ENCODE peak calls at places on chromosomes 2 and 18, in eight cellular contexts. X is kidney, Y is tibial artery, S is A549, P is MM.1S, W is GM23338, N is HL-60, K is K562. A is an unnamed sample.

GRCh38 chr2:109402180-109402579 is 211.6 kb downstream of the SEPTIN10 start:
- DNase-seq in X (no peak), Y (no peak), S (no peak), P (no peak), W (no peak), N (no peak), K (no peak), A (no peak)

GRCh38 chr2:216257089-216257488 is 115.2 kb downstream of the MARCHF4 start:
- DNase-seq in X (no peak), Y (no peak), S (no peak), P (no peak), W (no peak), N (no peak), K (no peak), A (no peak)

GRCh38 chr18:2602844-2603243 is 31.5 kb downstream of the NDC80 start:
- DNase-seq in X (no peak), Y (no peak), S (no peak), P (no peak), W (no peak), N (no peak), K (no peak), A (no peak)

GRCh38 chr2:74544634-74545033 is 9.1 kb downstream of the LOXL3 start:
- DNase-seq in X (no peak), Y (no peak), S (no peak), P (no peak), W (no peak), N (no peak), K (peak), A (no peak)

GRCh38 chr2:122072666-122073065 is 317.2 kb downstream of the TSN start:
- DNase-seq in X (no peak), Y (no peak), S (no peak), P (no peak), W (no peak), N (no peak), K (no peak), A (no peak)

GRCh38 chr2:224252601-224253000 is 149.3 kb downstream of the FAM124B start:
- DNase-seq in X (no peak), Y (no peak), S (no peak), P (no peak), W (no peak), N (no peak), K (no peak), A (no peak)

GRCh38 chr2:199596549-199596948 is 138.8 kb upstream of the SATB2 start:
- DNase-seq in X (no peak), Y (no peak), S (peak), P (peak), W (peak), N (no peak), K (peak), A (no peak)

GRCh38 chr2:196980498-196980897 is 54.0 kb upstream of the PGAP1 start:
- DNase-seq in X (no peak), Y (no peak), S (no peak), P (no peak), W (no peak), N (no peak), K (no peak), A (no peak)

GRCh38 chr2:201377218-201377617 is 20.1 kb upstream of the FLACC1 start:
- DNase-seq in X (no peak), Y (no peak), S (no peak), P (no peak), W (no peak), N (no peak), K (no peak), A (no peak)

GRCh38 chr2:80256396-80257167 is 48.0 kb downstream of the LRRTM1 start:
- DNase-seq in X (no peak), Y (no peak), S (no peak), P (no peak), W (peak), N (no peak), K (peak), A (no peak)

GRCh38 chr18:11368020-11368419 is 218.7 kb upstream of the PIEZO2 start:
- DNase-seq in X (no peak), Y (no peak), S (no peak), P (no peak), W (no peak), N (no peak), K (no peak), A (no peak)

GRCh38 chr18:3248670-3249359 is 1.2 kb downstream of the MYL12A start:
- DNase-seq in X (no peak), Y (no peak), S (no peak), P (peak), W (no peak), N (peak), K (peak), A (peak)

GRCh38 chr2:73776381-73776780 is 3.5 kb downstream of the DUSP11 start:
- DNase-seq in X (no peak), Y (no peak), S (no peak), P (no peak), W (no peak), N (no peak), K (no peak), A (no peak)

GRCh38 chr2:212974692-212975091 is 176.7 kb downstream of the IKZF2 start:
- DNase-seq in X (no peak), Y (no peak), S (no peak), P (no peak), W (no peak), N (no peak), K (no peak), A (no peak)

GRCh38 chr2:28649481-28650260 is 102.0 kb upstream of the PPP1CB start:
- DNase-seq in X (no peak), Y (no peak), S (no peak), P (no peak), W (no peak), N (no peak), K (no peak), A (no peak)

GRCh38 chr2:233936089-233936488 is 18.9 kb downstream of the TRPM8 start:
- DNase-seq in X (no peak), Y (no peak), S (no peak), P (no peak), W (no peak), N (no peak), K (no peak), A (no peak)

GRCh38 chr2:100820346-100821254 is 661 bp downstream of the NPAS2 start:
- DNase-seq in X (peak), Y (no peak), S (no peak), P (no peak), W (peak), N (no peak), K (no peak), A (no peak)

GRCh38 chr18:44393406-44393805 is 287.3 kb upstream of the SETBP1 start:
- DNase-seq in X (no peak), Y (no peak), S (no peak), P (no peak), W (peak), N (no peak), K (no peak), A (no peak)

GRCh38 chr18:62778976-62779869 is 63.9 kb downstream of the PHLPP1 start:
- DNase-seq in X (no peak), Y (no peak), S (no peak), P (no peak), W (peak), N (no peak), K (peak), A (no peak)

GRCh38 chr2:121754851-121755236 is 607 bp upstream of the TSN start:
- DNase-seq in X (no peak), Y (no peak), S (no peak), P (no peak), W (no peak), N (no peak), K (no peak), A (no peak)

GRCh38 chr18:1513519-1513918 is 608.8 kb downstream of the ADCYAP1 start:
- DNase-seq in X (no peak), Y (no peak), S (no peak), P (no peak), W (no peak), N (no peak), K (peak), A (no peak)

GRCh38 chr2:57597940-57598339 is 448.7 kb upstream of the VRK2 start:
- DNase-seq in X (no peak), Y (no peak), S (no peak), P (no peak), W (no peak), N (no peak), K (no peak), A (no peak)

GRCh38 chr2:178233428-178233827 is 39.1 kb downstream of the OSBPL6 start:
- DNase-seq in X (no peak), Y (no peak), S (no peak), P (no peak), W (no peak), N (no peak), K (no peak), A (no peak)

GRCh38 chr2:105396254-105397024 is 2.4 kb downstream of the FHL2 start:
- DNase-seq in X (no peak), Y (peak), S (peak), P (no peak), W (no peak), N (no peak), K (peak), A (peak)

GRCh38 chr2:241035142-241035817 is 36.9 kb downstream of the SNED1 start:
- DNase-seq in X (peak), Y (no peak), S (no peak), P (no peak), W (peak), N (no peak), K (no peak), A (no peak)

GRCh38 chr2:60808330-60808801 is 52.3 kb downstream of the PAPOLG start:
- DNase-seq in X (no peak), Y (no peak), S (no peak), P (no peak), W (peak), N (no peak), K (peak), A (no peak)

GRCh38 chr2:8574196-8575010 is 107.5 kb upstream of the ID2 start:
- DNase-seq in X (no peak), Y (no peak), S (no peak), P (no peak), W (no peak), N (no peak), K (no peak), A (no peak)

GRCh38 chr2:13260401-13260800 is 543.7 kb downstream of the TRIB2 start:
- DNase-seq in X (no peak), Y (no peak), S (no peak), P (no peak), W (peak), N (no peak), K (no peak), A (no peak)

GRCh38 chr2:235050992-235051351 is 99.2 kb downstream of the SH3BP4 start:
- DNase-seq in X (peak), Y (peak), S (no peak), P (no peak), W (no peak), N (no peak), K (peak), A (peak)
- H3K27ac ChIP-seq in X (peak), Y (peak), S (no peak), P (no peak), W (no peak), N (no peak), K (no peak), A (no peak)

GRCh38 chr2:236573066-236573929 is 3.7 kb downstream of the ACKR3 start:
- DNase-seq in X (no peak), Y (no peak), S (no peak), P (no peak), W (no peak), N (no peak), K (no peak), A (no peak)
- H3K27ac ChIP-seq in X (no peak), Y (peak), S (no peak), P (no peak), W (no peak), N (no peak), K (no peak), A (no peak)

DNA sequence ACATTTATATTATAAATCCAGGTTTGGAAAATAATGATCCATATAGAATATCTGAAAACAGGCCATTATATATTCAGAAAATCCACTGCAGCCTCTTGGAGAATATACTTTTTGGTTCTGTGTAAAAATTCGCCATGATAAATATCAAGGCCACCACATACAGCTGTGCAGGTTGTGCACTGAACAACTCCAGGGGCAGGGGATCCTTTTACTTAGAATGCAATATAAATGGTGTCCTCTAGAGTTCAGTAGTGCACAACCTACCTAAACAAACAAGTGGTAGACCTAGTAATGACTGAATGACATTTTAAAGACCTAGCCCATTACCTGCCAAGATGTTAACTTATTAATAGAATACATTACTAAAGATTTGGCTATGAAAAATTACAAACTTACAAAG is 22.4 kb downstream of the MOGAT1 start:
- DNase-seq in X (no peak), Y (no peak), S (peak), P (peak), W (peak), N (no peak), K (no peak), A (no peak)
- H3K27ac ChIP-seq in X (no peak), Y (no peak), S (no peak), P (no peak), W (no peak), N (no peak), K (no peak), A (no peak)

GRCh38 chr2:18412980-18413793 is 147.3 kb downstream of the RDH14 start:
- DNase-seq in X (no peak), Y (no peak), S (no peak), P (no peak), W (no peak), N (no peak), K (no peak), A (no peak)
- H3K27ac ChIP-seq in X (no peak), Y (no peak), S (peak), P (no peak), W (no peak), N (no peak), K (no peak), A (no peak)

DNA sequence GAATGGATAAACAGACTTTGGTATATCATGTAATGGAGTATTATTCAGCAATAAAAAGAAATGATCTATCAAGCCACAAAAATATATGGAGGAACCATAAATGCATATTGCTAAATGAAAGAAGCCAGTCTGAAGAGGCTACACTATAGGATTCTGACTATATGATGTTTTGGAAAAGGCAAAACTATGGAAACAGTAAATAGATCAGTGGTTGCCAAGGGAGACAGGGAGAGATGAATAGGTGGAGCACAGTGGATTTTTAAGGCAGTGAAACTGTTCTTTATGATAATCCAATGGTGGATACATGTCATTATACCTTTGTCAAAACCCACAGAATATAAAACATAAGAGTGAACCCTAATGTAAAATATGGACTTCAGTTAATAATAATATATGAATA is 41.0 kb upstream of the SLC30A6 start:
- DNase-seq in X (no peak), Y (no peak), S (no peak), P (no peak), W (no peak), N (no peak), K (no peak), A (no peak)
- H3K27ac ChIP-seq in X (no peak), Y (no peak), S (no peak), P (no peak), W (no peak), N (no peak), K (no peak), A (no peak)

DNA sequence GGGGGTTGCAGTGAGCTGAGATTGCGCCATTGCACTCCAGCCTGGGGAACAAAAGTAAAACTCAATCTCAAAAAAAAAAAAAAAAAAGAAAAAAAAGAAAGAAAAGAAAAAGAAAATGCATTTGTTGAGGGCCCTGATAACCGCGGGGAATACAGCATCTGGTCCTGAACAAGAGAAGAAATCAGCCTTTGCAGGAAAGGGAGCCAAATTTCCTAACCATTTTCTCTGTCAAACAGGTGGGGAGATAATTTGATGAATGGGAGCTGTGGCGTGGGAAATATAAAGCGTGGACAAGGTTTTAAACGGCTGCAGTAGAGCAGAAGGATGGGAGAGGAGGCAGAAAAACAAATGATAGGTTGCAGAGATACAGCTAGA is 864 bp downstream of the E2F6 start:
- DNase-seq in X (no peak), Y (no peak), S (no peak), P (no peak), W (no peak), N (no peak), K (no peak), A (no peak)
- H3K27ac ChIP-seq in X (no peak), Y (peak), S (peak), P (no peak), W (no peak), N (no peak), K (peak), A (peak)

GRCh38 chr2:190162851-190163250 is 100.3 kb upstream of the MSTN start:
- DNase-seq in X (no peak), Y (no peak), S (no peak), P (no peak), W (no peak), N (no peak), K (no peak), A (no peak)

GRCh38 chr2:190156750-190157277 is 94.3 kb upstream of the MSTN start:
- DNase-seq in X (no peak), Y (no peak), S (no peak), P (no peak), W (no peak), N (no peak), K (no peak), A (no peak)

GRCh38 chr2:190158798-190159434 is 96.4 kb upstream of the MSTN start:
- DNase-seq in X (no peak), Y (no peak), S (no peak), P (no peak), W (peak), N (no peak), K (no peak), A (no peak)

GRCh38 chr2:190159453-190159852 is 96.9 kb upstream of the MSTN start:
- DNase-seq in X (no peak), Y (peak), S (no peak), P (no peak), W (no peak), N (no peak), K (no peak), A (no peak)
- H3K27ac ChIP-seq in X (no peak), Y (no peak), S (no peak), P (no peak), W (no peak), N (no peak), K (no peak), A (peak)

GRCh38 chr2:11367170-11367569 is 22.7 kb upstream of the ROCK2 start:
- DNase-seq in X (no peak), Y (no peak), S (no peak), P (no peak), W (no peak), N (no peak), K (no peak), A (no peak)
- H3K27ac ChIP-seq in X (no peak), Y (no peak), S (no peak), P (no peak), W (no peak), N (no peak), K (no peak), A (peak)

GRCh38 chr2:24926602-24927252 is 6.7 kb upstream of the ADCY3 start:
- DNase-seq in X (peak), Y (peak), S (no peak), P (no peak), W (peak), N (no peak), K (no peak), A (peak)

GRCh38 chr2:24925815-24926214 is 5.8 kb upstream of the ADCY3 start:
- DNase-seq in X (no peak), Y (no peak), S (no peak), P (no peak), W (no peak), N (no peak), K (no peak), A (no peak)

GRCh38 chr2:24928036-24928435 is 8.0 kb upstream of the ADCY3 start:
- DNase-seq in X (no peak), Y (no peak), S (no peak), P (no peak), W (no peak), N (no peak), K (no peak), A (peak)

GRCh38 chr2:24924732-24925131 is 4.7 kb upstream of the ADCY3 start:
- DNase-seq in X (no peak), Y (no peak), S (no peak), P (no peak), W (no peak), N (no peak), K (no peak), A (no peak)

DNA sequence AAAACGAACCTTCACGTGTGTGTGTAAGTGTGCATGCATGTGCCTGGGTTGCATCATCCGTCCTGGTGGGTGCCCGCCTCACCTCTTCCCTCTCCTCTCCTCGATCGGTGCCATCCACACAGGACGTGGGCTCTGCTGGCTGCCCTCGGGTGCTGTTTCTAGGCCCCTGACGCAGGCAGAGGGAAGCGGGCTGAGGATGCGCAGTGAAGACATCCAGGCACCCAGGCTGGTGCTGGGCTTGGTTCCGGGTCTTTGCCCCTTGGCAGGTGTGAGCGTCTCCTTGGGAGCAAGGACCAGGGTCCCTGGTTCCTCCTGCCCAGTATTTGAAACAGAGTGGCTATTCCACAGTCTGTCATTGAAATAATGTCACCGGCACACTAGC is 6.2 kb upstream of the ADCY3 start:
- DNase-seq in X (no peak), Y (no peak), S (no peak), P (no peak), W (no peak), N (no peak), K (no peak), A (no peak)
- H3K27ac ChIP-seq in X (no peak), Y (peak), S (no peak), P (no peak), W (no peak), N (no peak), K (no peak), A (no peak)

GRCh38 chr2:169081551-169081950 is 12.2 kb downstream of the DHRS9 start:
- DNase-seq in X (no peak), Y (no peak), S (no peak), P (no peak), W (no peak), N (no peak), K (no peak), A (no peak)

GRCh38 chr2:169080250-169081035 is 11.1 kb downstream of the DHRS9 start:
- DNase-seq in X (no peak), Y (no peak), S (no peak), P (peak), W (no peak), N (no peak), K (no peak), A (no peak)

GRCh38 chr2:169086893-169087467 is 17.6 kb downstream of the DHRS9 start:
- DNase-seq in X (no peak), Y (no peak), S (no peak), P (no peak), W (no peak), N (no peak), K (no peak), A (no peak)

GRCh38 chr2:169087757-169088379 is 18.5 kb downstream of the DHRS9 start:
- DNase-seq in X (no peak), Y (no peak), S (no peak), P (no peak), W (peak), N (no peak), K (no peak), A (no peak)

DNA sequence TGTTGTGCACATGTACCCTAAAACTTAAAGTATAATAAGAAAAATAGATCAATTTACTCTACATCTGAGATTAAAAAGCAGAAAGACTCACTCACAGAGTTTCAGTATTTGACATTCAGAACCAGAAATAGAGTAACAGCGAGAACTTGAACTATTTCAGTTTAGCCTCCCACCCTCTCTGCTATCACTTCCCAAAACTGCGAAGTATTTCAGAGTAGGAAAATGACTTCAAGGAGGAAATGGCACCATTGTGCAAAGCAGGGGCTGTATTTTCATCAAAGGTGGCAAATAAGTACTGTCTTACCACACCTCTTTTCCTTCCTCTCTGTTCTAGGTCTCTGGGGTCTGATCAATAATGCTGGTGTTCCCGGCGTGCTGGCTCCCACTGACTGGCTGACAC is 13.6 kb downstream of the DHRS9 start:
- DNase-seq in X (no peak), Y (no peak), S (no peak), P (no peak), W (no peak), N (no peak), K (no peak), A (no peak)
- H3K27ac ChIP-seq in X (no peak), Y (no peak), S (no peak), P (no peak), W (no peak), N (peak), K (no peak), A (no peak)

A was measured in Peyer's patch.